ENCODE peak calls at places on chromosomes 11 and 22, in eight cellular contexts. One of them, this sample, is unnamed.
A peak's percentile ranks its signal among the peaks of the same experiment; 100 is the strongest.

GRCh38 chr11:87421422-87421821 is 383.7 kb downstream of the TMEM135 start:
- DNase-seq in astrocyte: peak; percentile 78
- DNase-seq in cardiac muscle cell: peak; percentile 73
- DNase-seq in prostate gland: peak; percentile 58
- DNase-seq in brain microvascular endothelial cell: peak; percentile 87
- DNase-seq in gastrocnemius medialis: no peak
- DNase-seq in ovary: peak; percentile 22
- DNase-seq in mammary epithelial cell: peak; percentile 64
- DNase-seq in this sample: no peak

GRCh38 chr11:130624946-130625345 is 176.5 kb downstream of the ADAMTS15 start:
- DNase-seq in astrocyte: peak; percentile 95
- DNase-seq in cardiac muscle cell: no peak
- DNase-seq in prostate gland: no peak
- DNase-seq in brain microvascular endothelial cell: no peak
- DNase-seq in gastrocnemius medialis: no peak
- DNase-seq in ovary: no peak
- DNase-seq in mammary epithelial cell: no peak
- DNase-seq in this sample: no peak

GRCh38 chr22:41596776-41597634 is 7.4 kb upstream of the PMM1 start:
- DNase-seq in astrocyte: no peak
- DNase-seq in cardiac muscle cell: peak; percentile 81
- DNase-seq in prostate gland: peak; percentile 38
- DNase-seq in brain microvascular endothelial cell: peak; percentile 22
- DNase-seq in gastrocnemius medialis: no peak
- DNase-seq in ovary: peak; percentile 74
- DNase-seq in mammary epithelial cell: peak; percentile 66
- DNase-seq in this sample: peak; percentile 84

GRCh38 chr11:57566564-57567209 is 785 bp downstream of the UBE2L6 start:
- DNase-seq in astrocyte: no peak
- DNase-seq in cardiac muscle cell: no peak
- DNase-seq in prostate gland: no peak
- DNase-seq in brain microvascular endothelial cell: no peak
- DNase-seq in gastrocnemius medialis: no peak
- DNase-seq in ovary: no peak
- DNase-seq in mammary epithelial cell: no peak
- DNase-seq in this sample: no peak

GRCh38 chr11:113014731-113015455 is 53.7 kb downstream of the NCAM1 start:
- DNase-seq in astrocyte: no peak
- DNase-seq in cardiac muscle cell: peak; percentile 40
- DNase-seq in prostate gland: peak; percentile 8
- DNase-seq in brain microvascular endothelial cell: no peak
- DNase-seq in gastrocnemius medialis: peak; percentile 41
- DNase-seq in ovary: no peak
- DNase-seq in mammary epithelial cell: no peak
- DNase-seq in this sample: no peak

GRCh38 chr11:10892250-10892649 is 34.4 kb upstream of the ZBED5 start:
- DNase-seq in astrocyte: no peak
- DNase-seq in cardiac muscle cell: no peak
- DNase-seq in prostate gland: no peak
- DNase-seq in brain microvascular endothelial cell: no peak
- DNase-seq in gastrocnemius medialis: no peak
- DNase-seq in ovary: no peak
- DNase-seq in mammary epithelial cell: no peak
- DNase-seq in this sample: no peak

GRCh38 chr11:78926633-78927347 is 352.1 kb upstream of the NARS2 start:
- DNase-seq in astrocyte: peak; percentile 16
- DNase-seq in cardiac muscle cell: no peak
- DNase-seq in prostate gland: no peak
- DNase-seq in brain microvascular endothelial cell: no peak
- DNase-seq in gastrocnemius medialis: no peak
- DNase-seq in ovary: no peak
- DNase-seq in mammary epithelial cell: no peak
- DNase-seq in this sample: no peak

GRCh38 chr11:2267306-2267861 is 3.0 kb downstream of the ASCL2 start:
- DNase-seq in astrocyte: no peak
- DNase-seq in cardiac muscle cell: no peak
- DNase-seq in prostate gland: peak; percentile 3
- DNase-seq in brain microvascular endothelial cell: no peak
- DNase-seq in gastrocnemius medialis: no peak
- DNase-seq in ovary: peak; percentile 8
- DNase-seq in mammary epithelial cell: no peak
- DNase-seq in this sample: no peak

GRCh38 chr11:117878939-117879475 is 2.5 kb upstream of the FXYD6 start:
- DNase-seq in astrocyte: no peak
- DNase-seq in cardiac muscle cell: no peak
- DNase-seq in prostate gland: no peak
- DNase-seq in brain microvascular endothelial cell: no peak
- DNase-seq in gastrocnemius medialis: no peak
- DNase-seq in ovary: no peak
- DNase-seq in mammary epithelial cell: no peak
- DNase-seq in this sample: no peak

GRCh38 chr22:21446827-21447690 is 20.1 kb upstream of the TMEM191C start:
- DNase-seq in astrocyte: no peak
- DNase-seq in cardiac muscle cell: no peak
- DNase-seq in prostate gland: peak; percentile 3
- DNase-seq in brain microvascular endothelial cell: no peak
- DNase-seq in gastrocnemius medialis: no peak
- DNase-seq in ovary: no peak
- DNase-seq in mammary epithelial cell: no peak
- DNase-seq in this sample: peak; percentile 75

GRCh38 chr22:48894064-48894671 is 933.5 kb downstream of the BRD1 start:
- DNase-seq in astrocyte: no peak
- DNase-seq in cardiac muscle cell: no peak
- DNase-seq in prostate gland: no peak
- DNase-seq in brain microvascular endothelial cell: no peak
- DNase-seq in gastrocnemius medialis: no peak
- DNase-seq in ovary: no peak
- DNase-seq in mammary epithelial cell: no peak
- DNase-seq in this sample: no peak
- TF ChIP-seq CTCF in astrocyte: no peak
- TF ChIP-seq CTCF in cardiac muscle cell: no peak
- TF ChIP-seq CTCF in prostate gland: no peak
- TF ChIP-seq CTCF in brain microvascular endothelial cell: no peak
- TF ChIP-seq CTCF in gastrocnemius medialis: no peak
- TF ChIP-seq CTCF in ovary: no peak
- TF ChIP-seq CTCF in mammary epithelial cell: no peak
- TF ChIP-seq CTCF in this sample: no peak

GRCh38 chr11:66008095-66008467 is 3.7 kb upstream of the CST6 start:
- DNase-seq in astrocyte: no peak
- DNase-seq in cardiac muscle cell: no peak
- DNase-seq in prostate gland: no peak
- DNase-seq in brain microvascular endothelial cell: no peak
- DNase-seq in gastrocnemius medialis: no peak
- DNase-seq in ovary: no peak
- DNase-seq in mammary epithelial cell: no peak
- DNase-seq in this sample: no peak
- H3K4me3 ChIP-seq in astrocyte: no peak overlapping the region
- H3K4me3 ChIP-seq in cardiac muscle cell: no peak overlapping the region
- H3K4me3 ChIP-seq in prostate gland: no peak overlapping the region
- H3K4me3 ChIP-seq in brain microvascular endothelial cell: no peak overlapping the region
- H3K4me3 ChIP-seq in gastrocnemius medialis: no peak overlapping the region
- H3K4me3 ChIP-seq in ovary: no peak overlapping the region
- H3K4me3 ChIP-seq in mammary epithelial cell: no peak overlapping the region
- H3K4me3 ChIP-seq in this sample: no peak overlapping the region

GRCh38 chr22:24232725-24233124 is 12.2 kb downstream of the GGT5 start:
- DNase-seq in astrocyte: no peak
- DNase-seq in cardiac muscle cell: no peak
- DNase-seq in prostate gland: no peak
- DNase-seq in brain microvascular endothelial cell: no peak
- DNase-seq in gastrocnemius medialis: no peak
- DNase-seq in ovary: no peak
- DNase-seq in mammary epithelial cell: no peak
- DNase-seq in this sample: no peak
- H3K36me3 ChIP-seq in astrocyte: no peaks in the 10 kb centered on the region
- H3K36me3 ChIP-seq in cardiac muscle cell: no peaks in the 10 kb centered on the region
- H3K36me3 ChIP-seq in prostate gland: no peaks in the 10 kb centered on the region
- H3K36me3 ChIP-seq in brain microvascular endothelial cell: peaks cover 47% of the 10 kb centered on the region
- H3K36me3 ChIP-seq in gastrocnemius medialis: no peaks in the 10 kb centered on the region
- H3K36me3 ChIP-seq in ovary: no peaks in the 10 kb centered on the region
- H3K36me3 ChIP-seq in mammary epithelial cell: no peaks in the 10 kb centered on the region
- H3K36me3 ChIP-seq in this sample: no peaks in the 10 kb centered on the region

GRCh38 chr22:50622723-50623327 is 5.1 kb downstream of the ARSA start:
- DNase-seq in astrocyte: no peak
- DNase-seq in cardiac muscle cell: no peak
- DNase-seq in prostate gland: peak; percentile 69
- DNase-seq in brain microvascular endothelial cell: no peak
- DNase-seq in gastrocnemius medialis: no peak
- DNase-seq in ovary: no peak
- DNase-seq in mammary epithelial cell: peak; percentile 48
- DNase-seq in this sample: peak; percentile 94

GRCh38 chr22:50625131-50625567 is 2.8 kb downstream of the ARSA start:
- DNase-seq in astrocyte: no peak
- DNase-seq in cardiac muscle cell: no peak
- DNase-seq in prostate gland: no peak
- DNase-seq in brain microvascular endothelial cell: no peak
- DNase-seq in gastrocnemius medialis: no peak
- DNase-seq in ovary: no peak
- DNase-seq in mammary epithelial cell: no peak
- DNase-seq in this sample: no peak

GRCh38 chr22:50625568-50626313 is 2.2 kb downstream of the ARSA start:
- DNase-seq in astrocyte: no peak
- DNase-seq in cardiac muscle cell: no peak
- DNase-seq in prostate gland: no peak
- DNase-seq in brain microvascular endothelial cell: no peak
- DNase-seq in gastrocnemius medialis: no peak
- DNase-seq in ovary: no peak
- DNase-seq in mammary epithelial cell: no peak
- DNase-seq in this sample: no peak

GRCh38 chr22:50626314-50626855 is 1.6 kb downstream of the ARSA start:
- DNase-seq in astrocyte: no peak
- DNase-seq in cardiac muscle cell: no peak
- DNase-seq in prostate gland: no peak
- DNase-seq in brain microvascular endothelial cell: no peak
- DNase-seq in gastrocnemius medialis: no peak
- DNase-seq in ovary: no peak
- DNase-seq in mammary epithelial cell: no peak
- DNase-seq in this sample: peak; percentile 46

GRCh38 chr22:50624347-50625130 is 3.4 kb downstream of the ARSA start:
- DNase-seq in astrocyte: no peak
- DNase-seq in cardiac muscle cell: no peak
- DNase-seq in prostate gland: no peak
- DNase-seq in brain microvascular endothelial cell: no peak
- DNase-seq in gastrocnemius medialis: no peak
- DNase-seq in ovary: no peak
- DNase-seq in mammary epithelial cell: no peak
- DNase-seq in this sample: no peak
- TF ChIP-seq CTCF in astrocyte: no peak
- TF ChIP-seq CTCF in cardiac muscle cell: no peak
- TF ChIP-seq CTCF in prostate gland: no peak
- TF ChIP-seq CTCF in brain microvascular endothelial cell: no peak
- TF ChIP-seq CTCF in gastrocnemius medialis: no peak
- TF ChIP-seq CTCF in ovary: no peak
- TF ChIP-seq CTCF in mammary epithelial cell: no peak
- TF ChIP-seq CTCF in this sample: no peak

GRCh38 chr11:58727415-58727797 is 4.3 kb downstream of the GLYAT start:
- DNase-seq in astrocyte: no peak
- DNase-seq in cardiac muscle cell: no peak
- DNase-seq in prostate gland: no peak
- DNase-seq in brain microvascular endothelial cell: no peak
- DNase-seq in gastrocnemius medialis: no peak
- DNase-seq in ovary: no peak
- DNase-seq in mammary epithelial cell: no peak
- DNase-seq in this sample: no peak
- H3K4me3 ChIP-seq in astrocyte: no peak overlapping the region
- H3K4me3 ChIP-seq in cardiac muscle cell: no peak overlapping the region
- H3K4me3 ChIP-seq in prostate gland: no peak overlapping the region
- H3K4me3 ChIP-seq in brain microvascular endothelial cell: no peak overlapping the region
- H3K4me3 ChIP-seq in gastrocnemius medialis: no peak overlapping the region
- H3K4me3 ChIP-seq in ovary: no peak overlapping the region
- H3K4me3 ChIP-seq in mammary epithelial cell: no peak overlapping the region
- H3K4me3 ChIP-seq in this sample: no peak overlapping the region

GRCh38 chr22:45330548-45330947 is 20.8 kb downstream of the FAM118A start:
- DNase-seq in astrocyte: no peak
- DNase-seq in cardiac muscle cell: no peak
- DNase-seq in prostate gland: no peak
- DNase-seq in brain microvascular endothelial cell: no peak
- DNase-seq in gastrocnemius medialis: no peak
- DNase-seq in ovary: no peak
- DNase-seq in mammary epithelial cell: no peak
- DNase-seq in this sample: no peak
- H3K36me3 ChIP-seq in astrocyte: no peaks in the 10 kb centered on the region
- H3K36me3 ChIP-seq in cardiac muscle cell: peaks cover 29% of the 10 kb centered on the region
- H3K36me3 ChIP-seq in prostate gland: peaks cover 7% of the 10 kb centered on the region
- H3K36me3 ChIP-seq in brain microvascular endothelial cell: peaks cover 17% of the 10 kb centered on the region
- H3K36me3 ChIP-seq in gastrocnemius medialis: peaks cover 15% of the 10 kb centered on the region
- H3K36me3 ChIP-seq in ovary: no peaks in the 10 kb centered on the region
- H3K36me3 ChIP-seq in mammary epithelial cell: peaks cover 9% of the 10 kb centered on the region
- H3K36me3 ChIP-seq in this sample: peaks cover 7% of the 10 kb centered on the region

DNA sequence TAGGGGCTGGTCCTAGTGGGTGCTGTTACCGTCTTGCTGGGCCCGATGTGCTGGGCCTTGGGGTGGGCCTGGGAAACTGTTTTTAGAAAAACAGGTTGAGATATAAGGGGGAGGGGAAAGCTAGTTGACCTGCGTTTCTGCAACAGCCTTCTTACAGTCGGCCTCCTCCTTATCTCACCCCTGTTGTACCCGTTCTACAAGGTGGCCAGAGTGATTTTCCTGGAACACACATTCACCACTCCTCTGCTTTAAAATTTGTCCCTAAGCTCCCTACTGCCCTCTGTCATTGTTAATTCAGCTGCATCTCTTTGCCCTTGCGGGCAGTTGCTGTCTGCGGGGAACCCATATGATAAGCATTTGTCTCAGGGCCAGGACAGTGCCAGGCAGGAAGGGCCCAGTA is 113.9 kb downstream of the HIPK3 start:
- DNase-seq in astrocyte: no peak
- DNase-seq in cardiac muscle cell: no peak
- DNase-seq in prostate gland: no peak
- DNase-seq in brain microvascular endothelial cell: no peak
- DNase-seq in gastrocnemius medialis: no peak
- DNase-seq in ovary: no peak
- DNase-seq in mammary epithelial cell: no peak
- DNase-seq in this sample: no peak
- TF ChIP-seq CTCF in astrocyte: no peak
- TF ChIP-seq CTCF in cardiac muscle cell: no peak
- TF ChIP-seq CTCF in prostate gland: no peak
- TF ChIP-seq CTCF in brain microvascular endothelial cell: peak; percentile 16
- TF ChIP-seq CTCF in gastrocnemius medialis: no peak
- TF ChIP-seq CTCF in ovary: no peak
- TF ChIP-seq CTCF in mammary epithelial cell: no peak
- TF ChIP-seq CTCF in this sample: no peak